ENCODE peak calls at places on chromosomes 11 and 22, in five cellular contexts. W is stromal cell of bone marrow; Z is NCI-H460; E is NCI-H1092; T is stimulated activated effector memory CD8-positive, alpha-beta T cell treated with anti-CD3 and anti-CD28 coated beads, Interleukin-12 subunit alpha, Interleukin-12 subunit beta, amount 100 ng/mL, for 72 hours. L is an unnamed sample.

GRCh38 chr22:36065775-36066544 is 37.3 kb upstream of the RBFOX2 start:
- DNase-seq in W (peak; percentile 91), Z (peak; percentile 84), E (peak; percentile 94), T (peak; percentile 88), L (peak; percentile 30)

GRCh38 chr11:72012897-72013721 is 14.4 kb downstream of the IL18BP start:
- DNase-seq in W (peak; percentile 50), E (no peak), T (no peak), Z (no peak), L (no peak)

GRCh38 chr11:65396769-65397745 is 10.6 kb downstream of the FRMD8 start:
- DNase-seq in W (no peak), T (no peak), Z (no peak), E (no peak), L (no peak)

GRCh38 chr11:11985016-11985715 is 23.3 kb downstream of the DKK3 start:
- DNase-seq in Z (no peak), T (no peak), E (no peak), W (no peak), L (no peak)

GRCh38 chr11:98625526-98625925 is 395.2 kb upstream of the CNTN5 start:
- DNase-seq in T (no peak), Z (no peak), W (no peak), E (no peak), L (no peak)

GRCh38 chr11:65640483-65641207 is 2.7 kb downstream of the SIPA1 start:
- DNase-seq in E (no peak), Z (no peak), T (no peak), W (no peak), L (no peak)

GRCh38 chr22:44739024-44739423 is 13.4 kb upstream of the ARHGAP8 start:
- DNase-seq in T (no peak), Z (no peak), W (no peak), E (no peak), L (no peak)

GRCh38 chr22:48548391-48548790 is 1279.3 kb downstream of the BRD1 start:
- DNase-seq in W (no peak), E (no peak), T (no peak), Z (no peak), L (no peak)

GRCh38 chr22:45306139-45306538 is 3.6 kb upstream of the FAM118A start:
- DNase-seq in T (no peak), E (no peak), Z (no peak), W (no peak), L (no peak)

GRCh38 chr11:96540875-96541274 is 151.1 kb downstream of the JRKL start:
- DNase-seq in W (no peak), E (no peak), T (no peak), Z (no peak), L (no peak)

GRCh38 chr22:38273135-38273761 is 438 bp upstream of the TMEM184B start:
- DNase-seq in W (no peak), Z (no peak), E (no peak), T (no peak), L (no peak)